ENCODE peak calls at places on chromosomes 16 and 17, in four cellular contexts. Y is PC-3, Q is colonic mucosa, Z is cardiac fibroblast. A is an unnamed sample.

GRCh38 chr17:39225974-39226683 is 384 bp upstream of the STAC2 start:
- DNase-seq in Y (no peak), Z (peak), Q (peak), A (peak)

GRCh38 chr17:42843358-42843934 is 934 bp upstream of the AOC2 start:
- DNase-seq in Q (peak), Y (peak), Z (peak), A (peak)

GRCh38 chr17:67922503-67922902 is 73.8 kb downstream of the C17orf58 start:
- DNase-seq in Q (no peak), Y (no peak), Z (no peak), A (no peak)

GRCh38 chr17:28889996-28890395 is 7.5 kb downstream of the FLOT2 start:
- DNase-seq in Z (no peak), Y (no peak), Q (no peak), A (peak)

GRCh38 chr17:74211141-74211928 is 2.0 kb upstream of the TTYH2 start:
- DNase-seq in Y (peak), Q (no peak), Z (peak), A (no peak)

GRCh38 chr17:38761612-38762011 is 9.1 kb downstream of the PSMB3 start:
- DNase-seq in Z (peak), Q (peak), Y (peak), A (no peak)

GRCh38 chr17:77610518-77610893 is 348.0 kb upstream of the TNRC6C start:
- DNase-seq in Y (no peak), Z (no peak), Q (no peak), A (no peak)

GRCh38 chr17:79365361-79365760 is 245.5 kb downstream of the RBFOX3 start:
- DNase-seq in Z (no peak), Q (no peak), Y (no peak), A (no peak)

GRCh38 chr17:51372345-51373004 is 112.1 kb downstream of the UTP18 start:
- DNase-seq in Y (peak), Q (peak), Z (peak), A (peak)

GRCh38 chr17:41553176-41553575 is 18.7 kb downstream of the KRT9 start:
- DNase-seq in Z (no peak), Y (no peak), Q (no peak), A (no peak)

GRCh38 chr17:66190738-66191606 is 961 bp downstream of the CEP112 start:
- DNase-seq in Y (peak), Z (peak), Q (peak), A (peak)

GRCh38 chr17:17994271-17994670 is 21.6 kb downstream of the DRC3 start:
- DNase-seq in Q (no peak), Z (no peak), Y (peak), A (peak)

GRCh38 chr17:17668358-17668757 is 12.9 kb upstream of the RAI1 start:
- DNase-seq in Y (no peak), Z (no peak), Q (no peak), A (no peak)

GRCh38 chr16:89855986-89856385 is 17.4 kb upstream of the TCF25 start:
- DNase-seq in Y (no peak), Q (no peak), Z (no peak), A (no peak)

GRCh38 chr17:9987779-9988585 is 82.9 kb upstream of the RCVRN start:
- DNase-seq in Z (peak), Q (peak), Y (no peak), A (no peak)

GRCh38 chr17:17506893-17507464 is 10.8 kb upstream of the RASD1 start:
- DNase-seq in Y (no peak), Z (no peak), Q (peak), A (no peak)

GRCh38 chr17:77647531-77647930 is 311.0 kb upstream of the TNRC6C start:
- DNase-seq in Q (no peak), Z (no peak), Y (no peak), A (no peak)

GRCh38 chr17:45649796-45650195 is 134.3 kb upstream of the CRHR1 start:
- DNase-seq in Q (no peak), Y (no peak), Z (no peak), A (no peak)

GRCh38 chr16:20409398-20410152 is at the start of gene ACSM5:
- DNase-seq in Z (no peak), Y (no peak), Q (no peak), A (no peak)

GRCh38 chr17:64355536-64356303 is 34.9 kb downstream of the PECAM1 start:
- DNase-seq in Y (peak), Q (no peak), Z (peak), A (no peak)

GRCh38 chr16:30997887-30998711 is 12.3 kb downstream of the STX1B start:
- DNase-seq in Z (peak), Q (no peak), Y (peak), A (peak)

GRCh38 chr17:55660171-55660886 is 62.3 kb downstream of the TMEM100 start:
- DNase-seq in Q (no peak), Y (no peak), Z (peak), A (no peak)

GRCh38 chr16:2960183-2961010 is 3.7 kb upstream of the KREMEN2 start:
- DNase-seq in Z (no peak), Y (no peak), Q (no peak), A (no peak)

GRCh38 chr17:39863244-39863917 is 731 bp downstream of the IKZF3 start:
- DNase-seq in Q (no peak), Z (no peak), Y (no peak), A (no peak)

GRCh38 chr17:77374170-77374936 is 233.6 kb downstream of the SEC14L1 start:
- DNase-seq in Y (no peak), Z (peak), Q (peak), A (no peak)

A was measured in foreskin melanocyte.